ENCODE peak calls at places on chromosomes 5 and 9, in seven cellular contexts. H is kidney glomerular epithelial cell; T is adrenal gland; F is stimulated activated CD8-positive, alpha-beta memory T cell treated with anti-CD3 and anti-CD28 coated beads, Interleukin-4, amount 100 ng/mL, for 24 hours; D is mesenchymal stem cell; C is GM12891; Y is NCI-H774. N is an unnamed sample.

GRCh38 chr5:38978036-38978435 is 96.2 kb downstream of the RICTOR start:
- DNase-seq in T (no peak), F (no peak), Y (no peak), H (no peak), D (no peak), C (no peak), N (no peak)

GRCh38 chr9:95449016-95449415 is 67.8 kb downstream of the PTCH1 start:
- DNase-seq in F (no peak), H (no peak), Y (no peak), C (no peak), D (no peak), T (no peak), N (no peak)

GRCh38 chr9:133712221-133713100 is 25.7 kb downstream of the SARDH start:
- DNase-seq in Y (no peak), C (no peak), F (no peak), H (no peak), T (no peak), D (no peak), N (no peak)

GRCh38 chr5:428219-428618 is 14.8 kb upstream of the EXOC3 start:
- DNase-seq in Y (no peak), F (no peak), C (no peak), H (no peak), D (no peak), T (no peak), N (no peak)

GRCh38 chr9:693460-694390 is 147.8 kb upstream of the DMRT1 start:
- DNase-seq in C (no peak), F (no peak), T (peak; percentile 56), D (peak; percentile 92), Y (no peak), H (peak; percentile 35), N (peak; percentile 86)

GRCh38 chr5:99019812-99020697 is 91.2 kb upstream of the CHD1 start:
- DNase-seq in H (peak; percentile 85), Y (peak; percentile 50), T (no peak), D (peak; percentile 95), C (no peak), F (no peak), N (no peak)

GRCh38 chr5:969421-969839 is 39.2 kb upstream of the NKD2 start:
- DNase-seq in T (no peak), Y (no peak), F (no peak), C (no peak), D (no peak), H (no peak), N (no peak)

GRCh38 chr5:170501931-170502330 is 1.9 kb upstream of the KCNIP1 start:
- DNase-seq in H (no peak), T (no peak), C (no peak), F (no peak), Y (no peak), D (no peak), N (no peak)

GRCh38 chr9:133130721-133131244 is 9.7 kb upstream of the RALGDS start:
- DNase-seq in Y (no peak), C (peak; percentile 79), D (no peak), H (no peak), T (no peak), F (no peak), N (no peak)

GRCh38 chr5:21097661-21098060 is 1109.7 kb upstream of the CDH18 start:
- DNase-seq in H (no peak), D (no peak), Y (no peak), C (no peak), T (no peak), F (no peak), N (no peak)

GRCh38 chr9:18821794-18822193 is 211.2 kb downstream of the SAXO1 start:
- DNase-seq in C (no peak), H (peak; percentile 51), T (no peak), F (no peak), Y (no peak), D (no peak), N (no peak)

GRCh38 chr9:127569819-127570401 is 42.2 kb upstream of the STXBP1 start:
- DNase-seq in Y (peak; percentile 73), C (no peak), F (no peak), H (peak; percentile 70), T (no peak), D (peak; percentile 48), N (peak; percentile 93)

GRCh38 chr5:94674841-94675382 is 56.4 kb downstream of the SLF1 start:
- DNase-seq in T (no peak), Y (no peak), D (peak; percentile 18), F (no peak), H (no peak), C (no peak), N (no peak)

GRCh38 chr5:109533847-109534272 is 124.1 kb upstream of the PJA2 start:
- DNase-seq in F (no peak), D (peak; percentile 6), T (no peak), H (no peak), C (no peak), Y (no peak), N (no peak)

GRCh38 chr5:175800656-175801081 is 70.7 kb upstream of the CPLX2 start:
- DNase-seq in Y (no peak), D (no peak), F (no peak), T (no peak), H (peak; percentile 12), C (no peak), N (no peak)

GRCh38 chr5:134183481-134183880 is 6.7 kb upstream of the SKP1 start:
- DNase-seq in F (no peak), T (no peak), D (no peak), C (no peak), H (no peak), Y (no peak), N (no peak)

GRCh38 chr9:83714316-83714715 is 6.6 kb upstream of the UBQLN1 start:
- DNase-seq in T (no peak), D (no peak), Y (no peak), F (no peak), C (no peak), H (no peak), N (no peak)

GRCh38 chr5:178630475-178630930 is 3.7 kb upstream of the CLK4 start:
- DNase-seq in C (no peak), H (no peak), D (peak; percentile 50), T (peak; percentile 21), Y (no peak), F (no peak), N (no peak)

GRCh38 chr5:138874241-138874640 is 894 bp downstream of the LRRTM2 start:
- DNase-seq in T (no peak), F (no peak), H (no peak), Y (no peak), C (no peak), D (no peak), N (no peak)

GRCh38 chr9:92528537-92528851 is 7.3 kb downstream of the ECM2 start:
- DNase-seq in F (no peak), H (no peak), C (no peak), Y (no peak), T (no peak), D (no peak), N (no peak)

GRCh38 chr9:84101892-84102632 is 121.5 kb downstream of the RMI1 start:
- DNase-seq in T (no peak), Y (no peak), D (no peak), C (no peak), H (no peak), F (no peak), N (no peak)

GRCh38 chr9:33458444-33458843 is 11.1 kb upstream of the AQP3 start:
- DNase-seq in F (peak; percentile 33), Y (no peak), T (no peak), H (no peak), D (no peak), C (no peak), N (no peak)

GRCh38 chr5:145923405-145923804 is 13.0 kb upstream of the SH3RF2 start:
- DNase-seq in C (no peak), H (no peak), Y (no peak), F (no peak), T (no peak), D (no peak), N (peak; percentile 32)

GRCh38 chr5:135116146-135116545 is 82.1 kb upstream of the PITX1 start:
- DNase-seq in Y (no peak), D (no peak), F (no peak), H (no peak), C (no peak), T (peak; percentile 44), N (no peak)

GRCh38 chr5:172870807-172871431 is 36.9 kb downstream of the ERGIC1 start:
- DNase-seq in F (no peak), T (no peak), C (no peak), D (peak; percentile 85), Y (no peak), H (no peak), N (no peak)

GRCh38 chr9:34547960-34548603 is 25.3 kb upstream of the ENHO start:
- DNase-seq in Y (peak; percentile 9), H (peak; percentile 49), D (peak; percentile 72), T (peak; percentile 72), C (no peak), F (peak; percentile 22), N (no peak)

GRCh38 chr5:54390015-54390414 is 65.5 kb upstream of the HSPB3 start:
- DNase-seq in F (no peak), Y (peak; percentile 83), H (peak; percentile 97), T (peak; percentile 33), D (peak; percentile 55), C (no peak), N (no peak)

GRCh38 chr5:8756498-8757084 is 789.3 kb downstream of the SEMA5A start:
- DNase-seq in T (no peak), Y (peak; percentile 43), D (peak; percentile 65), F (no peak), C (no peak), H (peak; percentile 45), N (no peak)

GRCh38 chr5:58849995-58850667 is 267.3 kb downstream of the RAB3C start:
- DNase-seq in T (no peak), F (no peak), C (peak; percentile 6), H (peak; percentile 12), D (peak; percentile 43), Y (peak; percentile 38), N (no peak)

GRCh38 chr9:126417007-126417406 is 90.4 kb downstream of the MVB12B start:
- DNase-seq in F (no peak), T (no peak), C (no peak), H (no peak), Y (peak; percentile 72), D (no peak), N (no peak)

GRCh38 chr5:153400931-153401330 is 89.5 kb upstream of the GRIA1 start:
- DNase-seq in H (no peak), C (no peak), D (no peak), F (no peak), Y (no peak), T (no peak), N (no peak)

GRCh38 chr5:112275671-112276070 is 143.4 kb downstream of the EPB41L4A start:
- DNase-seq in F (no peak), H (no peak), C (no peak), T (no peak), D (no peak), Y (no peak), N (no peak)

GRCh38 chr9:92745236-92745790 is 19.3 kb downstream of the BICD2 start:
- DNase-seq in C (no peak), D (no peak), H (no peak), T (no peak), Y (no peak), F (no peak), N (no peak)